ENCODE peak calls at places on chromosome 12, in eight cellular contexts. U is neural progenitor cell, Y is SK-N-SH, W is GM23338, Z is PC-3, T is MM.1S, X is hepatocyte, Q is OCI-LY7. A is an unnamed sample.

GRCh38 chr12:60501124-60501729 is 905.4 kb downstream of the SLC16A7 start:
- DNase-seq in U (peak), Y (no peak), W (peak), Z (peak), T (peak), X (peak), Q (no peak), A (peak)

GRCh38 chr12:92036771-92037453 is 108.7 kb downstream of the BTG1 start:
- DNase-seq in U (no peak), Y (no peak), W (no peak), Z (no peak), T (no peak), X (peak), Q (no peak), A (no peak)

GRCh38 chr12:80711866-80712265 is 4.4 kb downstream of the MYF6 start:
- DNase-seq in U (no peak), Y (no peak), W (no peak), Z (no peak), T (no peak), X (no peak), Q (no peak), A (no peak)

GRCh38 chr12:27844427-27845090 is 64.5 kb upstream of the MANSC4 start:
- DNase-seq in U (no peak), Y (no peak), W (no peak), Z (no peak), T (no peak), X (peak), Q (no peak), A (no peak)

GRCh38 chr12:57474862-57475261 is 4.8 kb downstream of the ARHGAP9 start:
- DNase-seq in U (no peak), Y (no peak), W (no peak), Z (no peak), T (no peak), X (no peak), Q (no peak), A (no peak)

GRCh38 chr12:128509170-128509569 is 242.2 kb downstream of the TMEM132C start:
- DNase-seq in U (no peak), Y (no peak), W (no peak), Z (no peak), T (no peak), X (no peak), Q (no peak), A (no peak)

GRCh38 chr12:32877670-32878459 is 18.7 kb downstream of the PKP2 start:
- DNase-seq in U (no peak), Y (peak), W (no peak), Z (no peak), T (no peak), X (no peak), Q (no peak), A (peak)

GRCh38 chr12:647039-647712 is 16.1 kb downstream of the NINJ2 start:
- DNase-seq in U (no peak), Y (no peak), W (no peak), Z (no peak), T (no peak), X (no peak), Q (no peak), A (no peak)

GRCh38 chr12:76872415-76872814 is 6.4 kb downstream of the CSRP2 start:
- DNase-seq in U (no peak), Y (no peak), W (peak), Z (no peak), T (no peak), X (no peak), Q (peak), A (no peak)

GRCh38 chr12:58242803-58243628 is 301.6 kb downstream of the ATP23 start:
- DNase-seq in U (peak), Y (no peak), W (no peak), Z (no peak), T (no peak), X (no peak), Q (no peak), A (no peak)

GRCh38 chr12:89345830-89346740 is 6.2 kb downstream of the DUSP6 start:
- DNase-seq in U (peak), Y (peak), W (peak), Z (peak), T (peak), X (no peak), Q (peak), A (peak)

GRCh38 chr12:31390991-31391390 is 65.0 kb upstream of the SINHCAF start:
- DNase-seq in U (peak), Y (no peak), W (peak), Z (no peak), T (no peak), X (no peak), Q (no peak), A (no peak)

GRCh38 chr12:117850048-117850447 is 118.7 kb downstream of the KSR2 start:
- DNase-seq in U (peak), Y (peak), W (peak), Z (peak), T (peak), X (peak), Q (peak), A (peak)

GRCh38 chr12:10128687-10129086 is 1.3 kb downstream of the CLEC7A start:
- DNase-seq in U (no peak), Y (no peak), W (no peak), Z (no peak), T (no peak), X (no peak), Q (no peak), A (peak)

GRCh38 chr12:132625731-132626430 is 7.3 kb downstream of the P2RX2 start:
- DNase-seq in U (no peak), Y (no peak), W (no peak), Z (no peak), T (no peak), X (no peak), Q (no peak), A (no peak)

GRCh38 chr12:132384916-132385315 is 55.5 kb upstream of the GALNT9 start:
- DNase-seq in U (no peak), Y (no peak), W (no peak), Z (no peak), T (no peak), X (no peak), Q (no peak), A (no peak)

GRCh38 chr12:116735951-116736599 is 1.8 kb downstream of the SPRING1 start:
- DNase-seq in U (no peak), Y (no peak), W (no peak), Z (peak), T (no peak), X (peak), Q (no peak), A (no peak)

GRCh38 chr12:121861549-121862254 is 3.0 kb upstream of the HPD start:
- DNase-seq in U (peak), Y (peak), W (peak), Z (no peak), T (peak), X (peak), Q (no peak), A (peak)

GRCh38 chr12:116592731-116593130 is 33.5 kb downstream of the MAP1LC3B2 start:
- DNase-seq in U (no peak), Y (no peak), W (no peak), Z (no peak), T (no peak), X (no peak), Q (no peak), A (peak)

GRCh38 chr12:97924122-97924521 is 461.5 kb downstream of the RMST start:
- DNase-seq in U (no peak), Y (no peak), W (no peak), Z (peak), T (no peak), X (no peak), Q (no peak), A (no peak)

GRCh38 chr12:27534060-27534764 is 10.2 kb downstream of the PPFIBP1 start:
- DNase-seq in U (no peak), Y (no peak), W (no peak), Z (no peak), T (no peak), X (no peak), Q (peak), A (no peak)

GRCh38 chr12:100868487-100868886 is 73.9 kb downstream of the ANO4 start:
- DNase-seq in U (no peak), Y (no peak), W (no peak), Z (peak), T (no peak), X (no peak), Q (no peak), A (peak)

GRCh38 chr12:89227774-89228173 is 124.5 kb downstream of the DUSP6 start:
- DNase-seq in U (no peak), Y (no peak), W (no peak), Z (no peak), T (no peak), X (no peak), Q (no peak), A (no peak)

GRCh38 chr12:12126551-12126950 is 55.8 kb downstream of the BCL2L14 start:
- DNase-seq in U (no peak), Y (no peak), W (no peak), Z (peak), T (no peak), X (no peak), Q (no peak), A (peak)

GRCh38 chr12:52216107-52216506 is 16.9 kb upstream of the KRT7 start:
- DNase-seq in U (peak), Y (no peak), W (no peak), Z (peak), T (no peak), X (no peak), Q (no peak), A (no peak)

GRCh38 chr12:93137656-93138612 is 208.8 kb upstream of the EEA1 start:
- DNase-seq in U (no peak), Y (no peak), W (no peak), Z (peak), T (no peak), X (peak), Q (no peak), A (peak)

GRCh38 chr12:48237048-48237630 is 34.0 kb upstream of the OR10AD1 start:
- DNase-seq in U (no peak), Y (no peak), W (peak), Z (no peak), T (no peak), X (peak), Q (no peak), A (no peak)

GRCh38 chr12:16325426-16325825 is 22.0 kb upstream of the MGST1 start:
- DNase-seq in U (no peak), Y (no peak), W (no peak), Z (no peak), T (no peak), X (no peak), Q (no peak), A (peak)

GRCh38 chr12:44618960-44619359 is 257.2 kb downstream of the NELL2 start:
- DNase-seq in U (peak), Y (no peak), W (no peak), Z (no peak), T (no peak), X (no peak), Q (peak), A (no peak)

GRCh38 chr12:32435921-32436710 is 36.8 kb downstream of the FGD4 start:
- DNase-seq in U (no peak), Y (no peak), W (no peak), Z (peak), T (no peak), X (no peak), Q (no peak), A (no peak)

GRCh38 chr12:212799-213526 is 994 bp downstream of the SLC6A12 start:
- DNase-seq in U (no peak), Y (peak), W (no peak), Z (no peak), T (no peak), X (peak), Q (no peak), A (no peak)

GRCh38 chr12:89247962-89248361 is 104.3 kb downstream of the DUSP6 start:
- DNase-seq in U (no peak), Y (peak), W (no peak), Z (no peak), T (no peak), X (no peak), Q (no peak), A (peak)

GRCh38 chr12:10362828-10363664 is 26.8 kb downstream of the KLRK1 start:
- DNase-seq in U (no peak), Y (no peak), W (peak), Z (no peak), T (no peak), X (no peak), Q (no peak), A (peak)

GRCh38 chr12:54277823-54278276 is 2.1 kb downstream of the CBX5 start:
- DNase-seq in U (no peak), Y (no peak), W (no peak), Z (peak), T (no peak), X (no peak), Q (no peak), A (peak)
- TF ChIP-seq EZH2phosphoT487 in U (no peak), Y (no peak), W (no peak), Z (no peak), T (no peak), X (no peak), Q (no peak), A (no peak)

GRCh38 chr12:95803817-95804216 is 13.3 kb upstream of the NTN4 start:
- DNase-seq in U (no peak), Y (no peak), W (no peak), Z (no peak), T (no peak), X (no peak), Q (no peak), A (no peak)
- H3K27ac ChIP-seq in U (no peak), Y (no peak), W (no peak), Z (peak), T (no peak), X (peak), Q (no peak), A (no peak)

DNA sequence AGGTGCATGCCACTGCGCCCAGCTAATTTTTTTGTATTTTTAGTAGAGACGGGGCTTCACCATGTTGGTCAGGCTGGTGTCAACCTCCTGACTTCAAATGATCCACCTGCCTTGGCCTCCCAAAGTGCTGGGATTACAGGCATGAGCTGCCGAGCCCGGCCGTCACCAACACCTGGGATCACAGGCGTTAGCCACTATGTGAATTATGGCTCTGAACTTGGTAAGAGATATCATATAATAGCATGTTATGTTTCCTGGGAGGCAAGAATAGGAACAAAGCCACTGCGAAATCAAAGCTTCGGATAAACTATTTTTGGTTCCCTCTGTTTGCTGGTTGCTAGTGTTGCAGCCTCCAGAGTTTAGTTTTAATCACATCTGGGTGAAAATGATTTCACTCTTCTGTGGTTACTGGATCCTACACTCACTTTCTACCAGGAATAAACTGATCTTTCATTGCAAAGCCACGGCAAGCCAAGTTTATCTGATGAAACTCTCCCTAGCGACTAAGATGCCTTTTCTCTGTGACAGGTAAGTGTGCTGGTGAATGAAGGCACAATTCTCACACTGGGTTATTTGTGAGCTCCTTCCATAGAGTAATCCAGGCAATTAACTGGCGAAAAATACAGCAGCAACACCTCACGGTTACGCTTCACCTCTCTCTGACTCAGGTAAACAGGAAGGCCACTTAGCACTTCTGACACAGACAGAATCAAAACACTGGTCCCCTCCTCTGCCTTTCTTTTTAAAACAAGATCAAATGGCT is 16.7 kb downstream of the SNRNP35 start:
- DNase-seq in U (no peak), Y (no peak), W (no peak), Z (no peak), T (no peak), X (no peak), Q (peak), A (no peak)
- TF ChIP-seq EZH2phosphoT487 in U (no peak), Y (no peak), W (no peak), Z (no peak), T (no peak), X (no peak), Q (no peak), A (no peak)

GRCh38 chr12:65670775-65671174 is 153.5 kb upstream of the HMGA2 start:
- DNase-seq in U (no peak), Y (no peak), W (no peak), Z (peak), T (no peak), X (no peak), Q (no peak), A (peak)

GRCh38 chr12:65675141-65675621 is 149.1 kb upstream of the HMGA2 start:
- DNase-seq in U (no peak), Y (no peak), W (no peak), Z (no peak), T (peak), X (no peak), Q (no peak), A (no peak)

GRCh38 chr12:65673291-65673690 is 151.0 kb upstream of the HMGA2 start:
- DNase-seq in U (no peak), Y (no peak), W (no peak), Z (peak), T (no peak), X (no peak), Q (no peak), A (no peak)

GRCh38 chr12:65672441-65672840 is 151.8 kb upstream of the HMGA2 start:
- DNase-seq in U (no peak), Y (no peak), W (peak), Z (no peak), T (no peak), X (no peak), Q (no peak), A (no peak)

GRCh38 chr12:65673732-65674131 is 150.6 kb upstream of the HMGA2 start:
- DNase-seq in U (no peak), Y (no peak), W (no peak), Z (peak), T (no peak), X (no peak), Q (no peak), A (peak)
- H3K27ac ChIP-seq in U (no peak), Y (no peak), W (no peak), Z (peak), T (no peak), X (no peak), Q (no peak), A (no peak)

DNA sequence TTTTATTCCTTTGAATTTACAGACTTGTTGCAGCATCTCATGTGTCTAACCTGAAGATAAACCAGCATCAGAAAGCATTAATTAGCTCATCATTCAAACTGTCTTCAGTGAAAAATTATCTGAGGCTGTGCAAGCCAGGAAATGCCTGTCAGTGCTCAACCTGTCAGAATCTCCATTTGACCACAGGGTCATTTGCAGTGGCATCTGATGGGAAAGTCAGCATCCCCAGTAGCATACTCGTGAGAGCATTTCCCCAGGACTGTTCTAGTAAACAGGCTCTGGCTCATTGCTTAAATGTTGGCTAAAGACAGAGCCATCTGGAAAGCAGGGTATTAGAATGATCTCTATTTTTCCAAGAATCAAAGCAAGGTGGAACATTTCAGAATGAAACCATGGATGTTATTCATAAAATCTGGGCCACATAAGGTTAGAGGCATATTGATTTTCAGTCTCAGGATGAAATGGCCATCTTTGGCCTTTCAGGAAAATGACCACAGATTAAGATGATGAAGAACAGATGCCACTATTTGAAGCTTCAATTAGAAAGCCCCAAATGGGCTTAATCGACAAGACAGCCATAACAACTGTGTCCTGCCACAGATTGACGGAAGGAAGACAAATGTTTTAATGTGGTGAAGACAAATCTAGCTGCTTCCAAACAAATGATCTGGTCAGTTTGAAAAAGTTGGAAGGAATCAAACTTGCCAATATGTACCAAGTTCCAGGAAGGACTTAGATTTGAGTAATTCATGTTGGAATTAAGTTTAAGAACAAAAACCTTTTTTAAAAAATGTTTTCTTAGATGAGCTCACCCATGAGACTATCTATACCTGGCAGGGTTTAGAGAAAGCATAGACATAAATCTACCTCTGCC is 94.1 kb upstream of the FAR2 start:
- DNase-seq in U (no peak), Y (peak), W (no peak), Z (no peak), T (no peak), X (no peak), Q (no peak), A (no peak)
- TF ChIP-seq EZH2phosphoT487 in U (no peak), Y (no peak), W (no peak), Z (no peak), T (no peak), X (no peak), Q (no peak), A (no peak)

DNA sequence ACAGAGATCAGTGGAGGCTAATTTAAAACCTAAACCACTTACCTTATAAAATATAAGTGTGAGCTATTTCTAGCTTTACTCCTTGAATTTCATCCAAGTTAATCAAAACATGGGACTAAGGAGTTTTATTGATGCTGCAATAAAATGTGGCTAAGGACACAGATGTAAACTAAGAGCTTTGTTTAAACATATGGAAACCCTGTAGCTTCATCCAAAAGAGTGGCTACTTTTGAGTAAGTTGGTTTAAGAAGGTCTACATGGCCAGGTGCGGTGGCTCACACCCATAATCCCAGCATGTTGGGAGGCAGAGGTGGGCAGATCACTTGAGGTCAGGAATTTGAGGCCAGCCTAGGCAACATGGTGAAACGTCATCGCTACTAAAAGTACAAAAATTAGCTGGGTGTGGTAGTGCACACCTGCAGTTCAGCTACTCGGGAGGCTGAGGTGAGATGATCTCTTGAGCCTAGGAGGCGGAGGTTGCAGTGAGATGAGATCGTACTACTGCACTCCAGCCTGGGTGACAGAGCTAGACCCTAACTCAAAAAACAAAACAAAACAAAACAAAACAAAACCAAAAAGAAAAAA is 40.4 kb downstream of the TCHP start:
- DNase-seq in U (no peak), Y (no peak), W (no peak), Z (no peak), T (no peak), X (no peak), Q (no peak), A (no peak)
- H3K27ac ChIP-seq in U (no peak), Y (no peak), W (no peak), Z (no peak), T (no peak), X (no peak), Q (no peak), A (no peak)

GRCh38 chr12:49823951-49824350 is 4.3 kb downstream of the NCKAP5L start:
- DNase-seq in U (no peak), Y (no peak), W (no peak), Z (no peak), T (no peak), X (no peak), Q (no peak), A (no peak)

GRCh38 chr12:49823350-49823749 is 4.9 kb downstream of the NCKAP5L start:
- DNase-seq in U (no peak), Y (no peak), W (no peak), Z (no peak), T (no peak), X (no peak), Q (no peak), A (no peak)

GRCh38 chr12:49819786-49820185 is 8.4 kb downstream of the NCKAP5L start:
- DNase-seq in U (no peak), Y (no peak), W (no peak), Z (no peak), T (no peak), X (no peak), Q (no peak), A (peak)

GRCh38 chr12:49824416-49824815 is 3.8 kb downstream of the NCKAP5L start:
- DNase-seq in U (no peak), Y (no peak), W (no peak), Z (no peak), T (no peak), X (no peak), Q (no peak), A (no peak)

GRCh38 chr12:49821375-49822287 is 6.6 kb downstream of the NCKAP5L start:
- DNase-seq in U (peak), Y (no peak), W (no peak), Z (no peak), T (no peak), X (no peak), Q (no peak), A (no peak)
- TF ChIP-seq EZH2phosphoT487 in U (no peak), Y (no peak), W (no peak), Z (no peak), T (no peak), X (no peak), Q (no peak), A (no peak)

A was measured in GM23248.